ENCODE peak calls at places on chromosomes 6 and 20, in four cellular contexts. G is choroid plexus epithelial cell, U is lower lobe of right lung, B is mesothelial cell of epicardium. J is an unnamed sample.
A peak's percentile ranks its signal among the peaks of the same experiment; 100 is the strongest.

GRCh38 chr20:47020231-47020630 is 125.6 kb downstream of the EYA2 start:
- DNase-seq in G (peak; percentile 32), U (no peak), B (no peak), J (no peak)

GRCh38 chr6:5394280-5394679 is 133.0 kb downstream of the FARS2 start:
- DNase-seq in B (no peak), G (no peak), U (no peak), J (no peak)

GRCh38 chr6:144064831-144065668 is 30.3 kb downstream of the SF3B5 start:
- DNase-seq in G (peak; percentile 6), B (no peak), U (no peak), J (no peak)

GRCh38 chr6:30340589-30341054 is 4.3 kb upstream of the RPP21 start:
- DNase-seq in G (no peak), U (no peak), B (no peak), J (no peak)

GRCh38 chr6:143405381-143406154 is 44.9 kb downstream of the ADAT2 start:
- DNase-seq in B (no peak), G (peak; percentile 26), U (no peak), J (peak; percentile 76)

GRCh38 chr20:17787816-17788215 is 88.0 kb downstream of the BANF2 start:
- DNase-seq in G (no peak), U (no peak), B (no peak), J (no peak)

GRCh38 chr20:50197463-50197862 is 6.8 kb downstream of the CEBPB start:
- DNase-seq in U (no peak), G (no peak), B (no peak), J (no peak)

GRCh38 chr6:157251565-157252247 is 71.6 kb downstream of the TMEM242 start:
- DNase-seq in G (no peak), U (no peak), B (no peak), J (no peak)

GRCh38 chr6:26020983-26021349 is 58.4 kb downstream of the TRIM38 start:
- DNase-seq in G (peak; percentile 74), B (no peak), U (peak; percentile 76), J (no peak)

GRCh38 chr6:32484614-32484998 is 44.9 kb downstream of the HLA-DRA start:
- DNase-seq in B (no peak), G (no peak), U (no peak), J (peak; percentile 6)

GRCh38 chr20:13936781-13937576 is 53.4 kb downstream of the SEL1L2 start:
- DNase-seq in U (no peak), G (no peak), B (no peak), J (no peak)

GRCh38 chr6:111922454-111923297 is 49.4 kb upstream of the FYN start:
- DNase-seq in G (peak; percentile 54), U (no peak), B (no peak), J (peak; percentile 53)

GRCh38 chr20:29409833-29410804 is 1847.3 kb upstream of the DEFB115 start:
- DNase-seq in B (no peak), U (no peak), G (no peak), J (no peak)

GRCh38 chr6:159828074-159828473 is 28.0 kb downstream of the PNLDC1 start:
- DNase-seq in B (no peak), G (peak; percentile 46), U (peak; percentile 13), J (no peak)

GRCh38 chr20:34388678-34389077 is 25.6 kb downstream of the ITCH start:
- DNase-seq in G (no peak), U (no peak), B (no peak), J (no peak)

GRCh38 chr6:43779864-43780260 is 9.9 kb downstream of the VEGFA start:
- DNase-seq in G (no peak), U (peak; percentile 43), B (no peak), J (no peak)

GRCh38 chr6:37624606-37625574 is 72.8 kb downstream of the MDGA1 start:
- DNase-seq in B (no peak), G (no peak), U (peak; percentile 81), J (peak; percentile 77)

GRCh38 chr20:35318502-35319157 is 26.4 kb upstream of the FAM83C start:
- DNase-seq in U (no peak), G (peak; percentile 88), B (no peak), J (peak; percentile 44)

GRCh38 chr6:33839399-33840063 is 35.7 kb upstream of the MLN start:
- DNase-seq in B (no peak), U (no peak), G (no peak), J (no peak)

GRCh38 chr6:143822584-143823024 is 20.5 kb upstream of the LTV1 start:
- DNase-seq in G (peak; percentile 50), U (no peak), B (no peak), J (peak; percentile 71)

GRCh38 chr20:41398408-41398807 is 31.8 kb upstream of the EMILIN3 start:
- DNase-seq in U (peak; percentile 5), B (no peak), G (no peak), J (no peak)

J was measured in GM03348.